ENCODE peak calls at places on chromosomes 5 and 9, in nine cellular contexts. V is pancreas; N is activated T-helper 1 cell treated with anti-CD3 and anti-CD28 coated beads, Interleukin-12 subunit alpha, Interleukin-12 subunit beta, Interleukin-2, Interleukin-4 antibody, amounts not matched to agents 30 ng/mL and 10 ng/mL and 1 ng/mL, durations not matched to agents 14 hours and 24 hours and 36 hours; J is T follicular helper cell; W is Jurkat, Clone E6-1; H is NCI-H748 treated with DMSO at 0.1 percent for 48 hours; I is T-helper 2 cell; L is ELR; T is T-helper 1 cell. A is an unnamed sample.

GRCh38 chr9:120412425-120412951 is 167.5 kb downstream of the CDK5RAP2 start:
- DNase-seq in W (no peak), I (no peak), H (no peak), T (no peak), N (no peak), L (no peak), J (no peak), V (no peak), A (no peak)

GRCh38 chr5:10724799-10725507 is 36.1 kb downstream of the DAP start:
- DNase-seq in I (no peak), T (no peak), L (peak), N (no peak), J (no peak), W (no peak), H (peak), V (peak), A (no peak)

GRCh38 chr9:70563437-70564204 is 149.2 kb upstream of the KLF9 start:
- DNase-seq in H (no peak), N (peak), L (peak), T (peak), W (peak), I (no peak), V (no peak), J (peak), A (no peak)

GRCh38 chr9:132141364-132141947 is 20.4 kb upstream of the NTNG2 start:
- DNase-seq in I (no peak), H (peak), W (no peak), J (no peak), V (no peak), N (no peak), T (no peak), L (peak), A (peak)

GRCh38 chr5:149375434-149375833 is 3.7 kb downstream of the IL17B start:
- DNase-seq in I (no peak), L (no peak), T (no peak), W (no peak), J (no peak), N (no peak), V (no peak), H (no peak), A (no peak)

GRCh38 chr9:105313238-105313637 is 68.8 kb downstream of the SLC44A1 start:
- DNase-seq in W (no peak), T (no peak), N (no peak), L (no peak), H (peak), I (no peak), V (no peak), J (no peak), A (peak)

GRCh38 chr9:79809931-79810330 is 238.2 kb downstream of the TLE4 start:
- DNase-seq in T (no peak), W (peak), N (no peak), L (peak), V (no peak), J (no peak), I (no peak), H (no peak), A (no peak)

GRCh38 chr9:85645909-85646627 is 95.7 kb downstream of the AGTPBP1 start:
- DNase-seq in J (no peak), T (peak), H (no peak), N (no peak), I (no peak), V (no peak), L (no peak), W (no peak), A (no peak)

GRCh38 chr5:10831416-10831815 is 70.4 kb upstream of the DAP start:
- DNase-seq in L (peak), H (no peak), J (no peak), W (no peak), T (no peak), N (no peak), I (no peak), V (no peak), A (no peak)